ENCODE peak calls at places on chromosomes 5 and 9, in seven cellular contexts. F, E, V, A, D, T and U are unnamed samples.
A peak's percentile ranks its signal among the peaks of the same experiment; 100 is the strongest.

GRCh38 chr5:62494772-62495171 is 82.2 kb downstream of the IPO11 start:
- DNase-seq in F (no peak), E (no peak), V (no peak), A (no peak), D (no peak), T (no peak), U (no peak)

GRCh38 chr9:95139121-95139520 is 178.4 kb downstream of the FANCC start:
- DNase-seq in F (no peak), E (no peak), V (no peak), A (no peak), D (peak; percentile 36), T (no peak), U (no peak)

GRCh38 chr5:146032911-146033310 is 72.5 kb downstream of the PLAC8L1 start:
- DNase-seq in F (no peak), E (no peak), V (no peak), A (no peak), D (no peak), T (no peak), U (no peak)

GRCh38 chr5:78182838-78183237 is 111.7 kb downstream of the AP3B1 start:
- DNase-seq in F (no peak), E (no peak), V (no peak), A (peak; percentile 72), D (no peak), T (no peak), U (no peak)

GRCh38 chr5:112933651-112934365 is 11.8 kb upstream of the REEP5 start:
- DNase-seq in F (no peak), E (no peak), V (no peak), A (peak; percentile 24), D (peak; percentile 36), T (no peak), U (no peak)

GRCh38 chr9:137724114-137724445 is 105.3 kb downstream of the EHMT1 start:
- DNase-seq in F (no peak), E (no peak), V (no peak), A (peak; percentile 54), D (peak; percentile 19), T (no peak), U (no peak)

GRCh38 chr9:137974746-137975526 is 97.4 kb downstream of the CACNA1B start:
- DNase-seq in F (no peak), E (no peak), V (no peak), A (no peak), D (no peak), T (no peak), U (no peak)

GRCh38 chr9:96299823-96300222 is 2.2 kb downstream of the HSD17B3 start:
- DNase-seq in F (no peak), E (no peak), V (no peak), A (peak; percentile 91), D (peak; percentile 63), T (no peak), U (no peak)

GRCh38 chr5:135553688-135554462 is 18.1 kb upstream of the NEUROG1 start:
- DNase-seq in F (no peak), E (peak; percentile 41), V (no peak), A (peak; percentile 69), D (peak; percentile 42), T (no peak), U (no peak)

GRCh38 chr9:86655147-86655546 is 292.2 kb downstream of the GAS1 start:
- DNase-seq in F (no peak), E (peak; percentile 8), V (no peak), A (no peak), D (no peak), T (no peak), U (no peak)

GRCh38 chr5:172473427-172473826 is 19.1 kb upstream of the SH3PXD2B start:
- DNase-seq in F (no peak), E (no peak), V (no peak), A (no peak), D (no peak), T (no peak), U (no peak)

GRCh38 chr5:126108505-126108904 is 314.7 kb upstream of the GRAMD2B start:
- DNase-seq in F (no peak), E (no peak), V (no peak), A (peak; percentile 84), D (no peak), T (no peak), U (no peak)

GRCh38 chr5:33120671-33121070 is 320.1 kb upstream of the TARS1 start:
- DNase-seq in F (no peak), E (no peak), V (no peak), A (no peak), D (no peak), T (no peak), U (no peak)

GRCh38 chr5:140868721-140869554 is at the start of gene PCDHA11:
- DNase-seq in F (no peak), E (peak; percentile 34), V (no peak), A (peak; percentile 15), D (no peak), T (no peak), U (peak; percentile 41)

GRCh38 chr5:143454936-143455516 is 51.5 kb upstream of the NR3C1 start:
- DNase-seq in F (no peak), E (no peak), V (no peak), A (no peak), D (no peak), T (no peak), U (no peak)

GRCh38 chr5:158434749-158435148 is 575.8 kb upstream of the CLINT1 start:
- DNase-seq in F (no peak), E (no peak), V (no peak), A (no peak), D (no peak), T (no peak), U (no peak)

GRCh38 chr5:9408964-9409363 is 136.9 kb downstream of the SEMA5A start:
- DNase-seq in F (no peak), E (no peak), V (no peak), A (peak; percentile 52), D (peak; percentile 81), T (no peak), U (no peak)

GRCh38 chr9:5799314-5799713 is 33.6 kb downstream of the ERMP1 start:
- DNase-seq in F (no peak), E (no peak), V (no peak), A (peak; percentile 57), D (peak; percentile 74), T (no peak), U (no peak)

GRCh38 chr5:122053181-122054109 is 24.6 kb downstream of the LOX start:
- DNase-seq in F (no peak), E (no peak), V (no peak), A (no peak), D (no peak), T (no peak), U (no peak)

GRCh38 chr5:171600736-171601265 is 181.4 kb downstream of the FGF18 start:
- DNase-seq in F (no peak), E (no peak), V (no peak), A (no peak), D (no peak), T (no peak), U (no peak)

GRCh38 chr9:76902395-76902794 is 3.5 kb downstream of the PRUNE2 start:
- DNase-seq in F (no peak), E (no peak), V (no peak), A (no peak), D (no peak), T (no peak), U (no peak)

GRCh38 chr9:35687306-35687705 is 2.4 kb downstream of the TPM2 start:
- DNase-seq in F (no peak), E (no peak), V (no peak), A (no peak), D (no peak), T (no peak), U (no peak)

GRCh38 chr9:37617837-37618236 is 25.4 kb upstream of the TOMM5 start:
- DNase-seq in F (no peak), E (no peak), V (no peak), A (peak; percentile 48), D (no peak), T (no peak), U (peak; percentile 60)

GRCh38 chr9:38227656-38228055 is 158.6 kb upstream of the SHB start:
- DNase-seq in F (peak; percentile 13), E (no peak), V (no peak), A (peak; percentile 69), D (peak; percentile 65), T (no peak), U (no peak)

GRCh38 chr5:31133488-31133887 is 60.0 kb upstream of the CDH6 start:
- DNase-seq in F (no peak), E (no peak), V (no peak), A (peak; percentile 74), D (peak; percentile 45), T (no peak), U (no peak)

GRCh38 chr5:45402804-45403455 is 293.2 kb downstream of the HCN1 start:
- DNase-seq in F (no peak), E (no peak), V (no peak), A (no peak), D (peak; percentile 71), T (no peak), U (no peak)

GRCh38 chr9:121322037-121322736 is 47.9 kb downstream of the STOM start:
- DNase-seq in F (no peak), E (no peak), V (no peak), A (peak; percentile 98), D (peak; percentile 97), T (no peak), U (no peak)